ENCODE peak calls at places on chromosomes 6 and 20, in five cellular contexts. Q is occipital lobe, Y is psoas muscle, S is epithelial cell of esophagus, X is LHCN-M2. U is an unnamed sample.

GRCh38 chr6:137237413-137238170 is 18.4 kb upstream of the IFNGR1 start:
- DNase-seq in Q (no peak), Y (no peak), S (peak), X (peak), U (no peak)

GRCh38 chr6:35972471-35972985 is 51.6 kb upstream of the SRPK1 start:
- DNase-seq in Q (no peak), Y (no peak), S (no peak), X (no peak), U (no peak)

GRCh38 chr6:81634155-81634880 is 118.2 kb downstream of the TENT5A start:
- DNase-seq in Q (no peak), Y (no peak), S (no peak), X (no peak), U (no peak)

GRCh38 chr6:20237677-20238460 is 25.6 kb upstream of the MBOAT1 start:
- DNase-seq in Q (no peak), Y (no peak), S (no peak), X (no peak), U (no peak)

GRCh38 chr20:53487453-53487852 is 106.2 kb downstream of the ZNF217 start:
- DNase-seq in Q (no peak), Y (no peak), S (no peak), X (no peak), U (no peak)

GRCh38 chr6:103105686-103106085 is 1712.2 kb downstream of the GRIK2 start:
- DNase-seq in Q (no peak), Y (no peak), S (no peak), X (no peak), U (no peak)

GRCh38 chr6:108619431-108620197 is 58.9 kb downstream of the FOXO3 start:
- DNase-seq in Q (no peak), Y (no peak), S (peak), X (peak), U (no peak)

GRCh38 chr20:61658563-61658962 is 406.5 kb downstream of the CDH4 start:
- DNase-seq in Q (no peak), Y (peak), S (no peak), X (no peak), U (no peak)

GRCh38 chr20:50303573-50304500 is 113.2 kb downstream of the CEBPB start:
- DNase-seq in Q (no peak), Y (peak), S (peak), X (no peak), U (no peak)

GRCh38 chr6:124334359-124334758 is 530.7 kb downstream of the NKAIN2 start:
- DNase-seq in Q (no peak), Y (no peak), S (peak), X (no peak), U (no peak)

GRCh38 chr6:166010585-166010984 is 157.1 kb downstream of the TBXT start:
- DNase-seq in Q (no peak), Y (no peak), S (no peak), X (no peak), U (no peak)

GRCh38 chr20:64057628-64058498 is 5.1 kb upstream of the TCEA2 start:
- DNase-seq in Q (no peak), Y (peak), S (peak), X (no peak), U (no peak)

GRCh38 chr6:117951783-117952182 is 44.7 kb downstream of the SLC35F1 start:
- DNase-seq in Q (no peak), Y (no peak), S (no peak), X (no peak), U (no peak)

GRCh38 chr6:79737172-79737571 is 106.0 kb downstream of the SH3BGRL2 start:
- DNase-seq in Q (peak), Y (no peak), S (no peak), X (no peak), U (no peak)

GRCh38 chr6:14655201-14655988 is 537.8 kb downstream of the CD83 start:
- DNase-seq in Q (no peak), Y (no peak), S (no peak), X (no peak), U (no peak)

GRCh38 chr6:157374889-157375443 is 6.0 kb upstream of the ZDHHC14 start:
- DNase-seq in Q (no peak), Y (no peak), S (no peak), X (no peak), U (no peak)

GRCh38 chr6:56729719-56730118 is 87.0 kb upstream of the DST start:
- DNase-seq in Q (no peak), Y (no peak), S (peak), X (peak), U (no peak)

GRCh38 chr6:3628143-3628840 is 123.2 kb downstream of the PXDC1 start:
- DNase-seq in Q (no peak), Y (no peak), S (no peak), X (no peak), U (no peak)

GRCh38 chr6:142915129-142915697 is 29.8 kb downstream of the HIVEP2 start:
- DNase-seq in Q (no peak), Y (no peak), S (no peak), X (no peak), U (no peak)

GRCh38 chr20:43029161-43029560 is 160.5 kb downstream of the PTPRT start:
- DNase-seq in Q (no peak), Y (no peak), S (no peak), X (no peak), U (no peak)

GRCh38 chr6:39204646-39205244 is 24.5 kb downstream of the KCNK5 start:
- DNase-seq in Q (no peak), Y (no peak), S (no peak), X (no peak), U (no peak)